ENCODE peak calls at places on chromosomes 5 and 9, in six cellular contexts. J is IMR-90, F is cardiac muscle cell, O is GM23248, C is adrenal gland, R is OCI-LY7. S is an unnamed sample. For H3K4me1 and H3K9me3, the result is how much of the 10 kb centered on the place peaks cover.

GRCh38 chr9:69388596-69388995 is 63.6 kb downstream of the ENTREP1 start:
- DNase-seq in J (no peak), F (no peak), O (no peak), C (no peak), R (no peak), S (no peak)

GRCh38 chr9:5013379-5013778 is 28.3 kb downstream of the JAK2 start:
- DNase-seq in J (no peak), F (no peak), O (no peak), C (no peak), R (no peak), S (no peak)

GRCh38 chr5:173232499-173233346 is 2.3 kb downstream of the NKX2-5 start:
- DNase-seq in J (no peak), F (peak), O (peak), C (no peak), R (no peak), S (no peak)

GRCh38 chr5:10565785-10566506 is 2.1 kb downstream of the ANKRD33B start:
- DNase-seq in J (no peak), F (peak), O (peak), C (no peak), R (peak), S (no peak)

GRCh38 chr5:141182248-141182647 is at the start of gene PCDHB16:
- DNase-seq in J (peak), F (peak), O (peak), C (peak), R (no peak), S (peak)

GRCh38 chr5:150180241-150181027 is 9.4 kb upstream of the SLC6A7 start:
- DNase-seq in J (peak), F (peak), O (peak), C (no peak), R (no peak), S (peak)

GRCh38 chr5:149471406-149472183 is 79.6 kb downstream of the CSNK1A1 start:
- DNase-seq in J (peak), F (no peak), O (peak), C (peak), R (no peak), S (no peak)

GRCh38 chr9:125409637-125410521 is 148.3 kb downstream of the GAPVD1 start:
- DNase-seq in J (peak), F (peak), O (peak), C (peak), R (peak), S (peak)

GRCh38 chr5:88551724-88552345 is 283.2 kb upstream of the TMEM161B start:
- DNase-seq in J (no peak), F (no peak), O (no peak), C (no peak), R (no peak), S (no peak)

GRCh38 chr9:34579097-34579818 is 10.3 kb downstream of the CNTFR start:
- DNase-seq in J (no peak), F (no peak), O (no peak), C (no peak), R (no peak), S (no peak)

GRCh38 chr5:88674262-88675158 is 208.5 kb downstream of the MEF2C start:
- DNase-seq in J (no peak), F (peak), O (peak), C (peak), R (peak), S (no peak)

GRCh38 chr5:169091396-169091980 is 209.5 kb downstream of the SLIT3 start:
- DNase-seq in J (no peak), F (no peak), O (no peak), C (peak), R (no peak), S (no peak)

GRCh38 chr5:63686938-63687337 is 275.3 kb downstream of the HTR1A start:
- DNase-seq in J (no peak), F (no peak), O (no peak), C (peak), R (no peak), S (no peak)

GRCh38 chr9:123354806-123355508 is 1.0 kb upstream of the CRB2 start:
- DNase-seq in J (no peak), F (no peak), O (peak), C (no peak), R (no peak), S (no peak)

GRCh38 chr9:116149844-116150243 is 3.7 kb upstream of the PAPPA start:
- DNase-seq in J (no peak), F (peak), O (peak), C (peak), R (peak), S (peak)

GRCh38 chr5:56561-57290 is 35.2 kb upstream of the PLEKHG4B start:
- DNase-seq in J (peak), F (peak), O (peak), C (peak), R (peak), S (no peak)

GRCh38 chr5:100790170-100790665 is 112.9 kb downstream of the ST8SIA4 start:
- DNase-seq in J (no peak), F (peak), O (no peak), C (no peak), R (peak), S (no peak)

GRCh38 chr9:115525438-115526058 is 407.6 kb upstream of the TNC start:
- DNase-seq in J (no peak), F (no peak), O (peak), C (no peak), R (no peak), S (no peak)

GRCh38 chr9:98117984-98118639 is 910 bp downstream of the TRIM14 start:
- DNase-seq in J (peak), F (no peak), O (peak), C (no peak), R (peak), S (no peak)

GRCh38 chr5:14004598-14005394 is 60.3 kb upstream of the DNAH5 start:
- DNase-seq in J (peak), F (no peak), O (peak), C (no peak), R (no peak), S (no peak)

GRCh38 chr9:121844090-121844489 is 192.7 kb downstream of the DAB2IP start:
- DNase-seq in J (no peak), F (no peak), O (no peak), C (no peak), R (no peak), S (peak)

GRCh38 chr5:76808142-76808691 is 10.6 kb upstream of the F2RL1 start:
- DNase-seq in J (no peak), F (no peak), O (no peak), C (no peak), R (no peak), S (no peak)

GRCh38 chr5:164054461-164054860 is 549.0 kb downstream of the MAT2B start:
- DNase-seq in J (peak), F (no peak), O (no peak), C (no peak), R (no peak), S (no peak)

GRCh38 chr9:82764270-82764669 is 298.7 kb downstream of the RASEF start:
- DNase-seq in J (no peak), F (no peak), O (no peak), C (no peak), R (no peak), S (no peak)

GRCh38 chr5:142446131-142446959 is 121.5 kb upstream of the SPRY4 start:
- DNase-seq in J (peak), F (no peak), O (peak), C (peak), R (no peak), S (no peak)

DNA sequence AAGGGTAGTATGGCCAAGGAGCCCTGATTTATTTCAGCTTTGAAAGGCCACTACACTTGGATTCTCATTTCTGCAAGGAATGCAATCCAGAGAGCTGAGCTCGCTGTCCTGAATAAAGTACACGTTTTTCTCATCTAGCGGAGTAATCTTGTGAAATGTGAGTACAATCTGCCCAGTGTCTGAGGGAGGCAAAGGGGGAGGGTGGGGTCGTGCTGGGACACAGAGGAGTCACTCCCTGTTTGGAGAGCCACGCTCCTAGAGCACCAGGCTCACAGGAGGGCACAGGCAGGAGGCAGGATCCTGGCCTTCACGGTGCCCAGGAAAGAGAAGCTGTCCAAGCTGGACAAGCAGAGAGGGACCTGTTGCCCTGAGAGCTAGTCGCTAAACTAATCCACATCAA is 51.0 kb upstream of the IFNK start:
- DNase-seq in J (no peak), F (no peak), O (peak), C (peak), R (no peak), S (peak)
- H3K4me1 ChIP-seq in J (under half), F (under half), O (under half), C (under half), R (under half), S (under half)

DNA sequence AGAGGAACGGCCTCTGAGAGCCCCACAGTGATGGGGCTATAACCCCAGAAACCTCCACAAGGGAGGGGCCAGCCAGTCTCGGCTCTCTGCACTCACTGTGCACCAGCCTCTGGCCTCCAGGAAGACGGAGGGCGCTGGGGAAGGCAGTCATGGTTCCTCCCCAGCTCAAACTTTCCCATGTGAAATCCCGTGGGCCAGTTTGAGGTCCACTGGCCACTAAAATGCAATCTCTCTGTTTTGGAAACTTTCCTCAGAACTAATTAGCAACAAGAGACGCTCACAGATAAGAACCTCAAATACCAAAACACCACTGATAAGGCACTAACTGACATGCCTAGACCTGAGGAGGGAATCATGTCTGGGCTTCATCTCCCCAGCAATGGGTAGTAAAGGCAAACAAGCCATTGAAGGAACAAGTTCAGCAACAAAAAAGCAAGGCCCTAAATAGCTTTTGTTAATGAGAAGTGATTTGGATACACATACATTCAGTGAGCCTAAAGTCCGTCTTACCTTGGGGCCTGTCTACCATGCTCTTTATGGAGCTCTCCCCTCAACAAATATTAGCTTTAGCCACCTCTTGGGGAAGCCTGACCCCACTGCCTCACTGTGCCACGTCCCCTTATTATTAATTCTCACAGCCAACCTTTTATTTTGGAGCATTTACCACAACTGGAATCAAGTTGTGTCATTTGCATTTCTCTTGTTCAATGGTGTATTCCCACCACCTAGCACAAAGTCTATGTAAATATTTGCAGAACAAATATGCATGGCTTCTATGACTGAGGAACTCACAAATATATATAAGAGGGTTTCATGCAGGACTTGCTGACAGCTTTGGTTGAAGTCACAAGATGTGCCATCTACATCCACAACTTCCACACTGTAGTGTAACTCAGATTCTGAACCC is 56.1 kb upstream of the GLRX start:
- DNase-seq in J (no peak), F (no peak), O (no peak), C (no peak), R (no peak), S (no peak)
- H3K27ac ChIP-seq in J (peak), F (peak), O (peak), C (no peak), R (no peak), S (no peak)

GRCh38 chr9:138122676-138123075 is 245.1 kb downstream of the CACNA1B start:
- DNase-seq in J (no peak), F (no peak), O (no peak), C (no peak), R (no peak), S (no peak)
- H3K9me3 ChIP-seq in J (under half), F (under half), O (under half), C (under half), R (under half), S (under half)

GRCh38 chr5:176629317-176629852 is 949 bp downstream of the SNCB start:
- DNase-seq in J (no peak), F (no peak), O (no peak), C (no peak), R (no peak), S (no peak)
- H3K4me1 ChIP-seq in J (under half), F (under half), O (under half), C (under half), R (half or more), S (under half)

GRCh38 chr5:143568105-143568504 is 164.6 kb upstream of the NR3C1 start:
- DNase-seq in J (no peak), F (no peak), O (no peak), C (no peak), R (no peak), S (no peak)
- H3K27ac ChIP-seq in J (no peak), F (no peak), O (no peak), C (no peak), R (no peak), S (no peak)

DNA sequence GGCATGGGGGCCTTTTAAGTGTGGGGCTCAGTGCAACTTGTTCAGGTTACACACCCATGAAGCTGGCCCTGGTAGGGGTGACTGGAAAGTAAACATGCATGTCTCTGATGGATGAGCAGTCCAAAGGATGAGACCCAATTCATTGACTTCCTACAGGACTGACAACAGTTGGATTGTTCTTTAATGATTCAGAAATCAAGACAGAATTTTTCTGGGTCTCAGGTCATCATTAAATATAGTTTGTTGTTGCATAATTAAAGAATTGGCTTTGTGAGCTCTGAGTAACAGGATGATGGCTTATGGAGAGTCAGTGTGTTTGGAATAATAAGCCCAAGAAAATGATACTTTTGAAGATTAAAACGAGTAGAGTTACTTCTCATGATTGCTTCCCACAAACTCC is 604.2 kb upstream of the CLINT1 start:
- DNase-seq in J (peak), F (no peak), O (peak), C (no peak), R (no peak), S (no peak)
- H3K9me3 ChIP-seq in J (under half), F (under half), O (under half), C (under half), R (under half), S (under half)

DNA sequence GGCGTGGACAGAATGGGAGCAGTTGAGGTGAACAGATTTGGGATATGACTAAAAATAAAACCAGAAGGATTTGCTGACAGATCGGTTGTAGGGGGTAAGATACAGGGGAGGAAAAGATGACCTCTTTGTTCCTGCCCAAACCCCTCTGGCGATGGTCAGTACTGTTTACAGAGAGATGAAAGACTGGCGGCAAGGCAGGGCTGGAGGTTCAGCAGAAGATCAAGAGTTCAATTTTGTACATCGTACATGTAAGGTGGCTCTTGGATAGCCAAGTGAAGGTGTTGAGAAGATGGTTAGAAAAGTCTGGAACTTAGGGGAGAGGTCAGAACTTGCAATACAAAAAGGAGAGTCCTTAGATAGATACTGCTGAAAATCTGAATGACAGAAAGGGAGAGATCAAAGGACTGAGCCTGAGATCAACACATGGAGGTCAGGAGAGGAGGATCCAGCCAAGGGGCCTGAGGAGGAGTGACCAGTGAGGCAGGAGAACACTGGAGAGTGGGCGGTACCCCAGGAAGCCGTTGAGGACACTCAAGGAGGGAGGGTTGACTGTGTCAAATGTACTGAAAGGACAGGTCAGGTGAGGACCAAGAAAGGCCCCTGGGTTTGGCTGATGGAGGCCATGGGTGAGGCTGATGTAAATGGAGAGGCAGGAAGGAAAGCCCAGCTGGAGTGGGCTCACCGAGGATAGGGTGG is 7.1 kb downstream of the IL4 start:
- DNase-seq in J (no peak), F (no peak), O (no peak), C (no peak), R (no peak), S (no peak)
- H3K4me1 ChIP-seq in J (under half), F (under half), O (under half), C (under half), R (under half), S (under half)

GRCh38 chr5:67163863-67164595 is 32.6 kb downstream of the CD180 start:
- DNase-seq in J (no peak), F (no peak), O (no peak), C (no peak), R (no peak), S (no peak)

GRCh38 chr5:67156976-67157583 is 39.5 kb downstream of the CD180 start:
- DNase-seq in J (peak), F (peak), O (peak), C (peak), R (peak), S (peak)

GRCh38 chr5:67163231-67163756 is 33.3 kb downstream of the CD180 start:
- DNase-seq in J (no peak), F (no peak), O (no peak), C (no peak), R (no peak), S (no peak)

GRCh38 chr5:67161767-67162166 is 34.8 kb downstream of the CD180 start:
- DNase-seq in J (no peak), F (no peak), O (no peak), C (no peak), R (no peak), S (no peak)

GRCh38 chr5:67160985-67161384 is 35.6 kb downstream of the CD180 start:
- DNase-seq in J (peak), F (no peak), O (peak), C (no peak), R (no peak), S (no peak)
- H3K27ac ChIP-seq in J (no peak), F (no peak), O (peak), C (no peak), R (no peak), S (peak)

GRCh38 chr5:81545911-81546310 is 152.0 kb upstream of the ACOT12 start:
- DNase-seq in J (no peak), F (no peak), O (no peak), C (no peak), R (no peak), S (no peak)

GRCh38 chr5:81542242-81542641 is 148.3 kb upstream of the ACOT12 start:
- DNase-seq in J (no peak), F (no peak), O (no peak), C (no peak), R (no peak), S (no peak)

GRCh38 chr5:81549123-81549522 is 155.2 kb upstream of the ACOT12 start:
- DNase-seq in J (no peak), F (no peak), O (no peak), C (no peak), R (no peak), S (no peak)

DNA sequence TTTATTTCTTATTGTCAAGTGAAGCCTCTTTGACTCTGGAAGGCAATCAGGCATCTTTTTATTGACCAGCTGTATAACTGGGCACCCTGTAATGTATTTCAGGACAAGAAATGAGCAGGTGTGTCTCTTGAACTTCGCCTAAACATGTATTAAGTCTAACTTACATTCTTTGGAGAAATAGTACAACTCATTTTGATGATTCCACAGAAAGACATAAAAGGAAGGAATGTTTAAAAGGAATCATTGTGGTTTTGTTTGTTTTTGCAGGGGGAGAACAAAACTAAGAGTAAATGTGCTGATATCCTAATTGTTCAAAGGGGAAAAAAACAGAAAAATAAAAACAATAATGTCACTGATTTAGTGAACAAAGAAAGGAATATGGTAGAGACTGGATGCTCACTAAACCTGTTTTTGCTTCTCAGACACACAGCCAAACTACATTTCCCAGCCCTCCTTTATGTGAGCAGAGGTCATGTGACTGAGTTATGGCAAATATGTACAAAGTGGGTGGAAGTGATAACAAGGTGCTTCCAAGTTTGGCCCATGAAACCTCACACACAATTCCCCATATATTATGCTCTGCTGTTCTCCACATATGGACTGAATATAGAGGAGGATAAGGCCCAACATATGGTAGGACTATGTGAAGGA is 150.5 kb upstream of the ACOT12 start:
- DNase-seq in J (peak), F (peak), O (no peak), C (no peak), R (no peak), S (no peak)
- H3K9me3 ChIP-seq in J (under half), F (under half), O (under half), C (under half), R (under half), S (under half)

GRCh38 chr9:93132287-93132927 is 1.6 kb downstream of the NINJ1 start:
- DNase-seq in J (no peak), F (no peak), O (peak), C (peak), R (no peak), S (peak)
- H3K4me1 ChIP-seq in J (under half), F (under half), O (under half), C (half or more), R (under half), S (under half)